ENCODE peak calls at places on chromosomes 13 and 19, in four cellular contexts. One of them, this sample, is unnamed.

GRCh38 chr19:40494191-40494838 is 27.5 kb downstream of the SPTBN4 start:
- DNase-seq in GM12878: no peak
- DNase-seq in A549: no peak
- DNase-seq in K562: no peak
- DNase-seq in this sample: no peak

GRCh38 chr13:112053744-112054615 is 13.0 kb upstream of the SOX1 start:
- DNase-seq in GM12878: no peak
- DNase-seq in A549: no peak
- DNase-seq in K562: no peak
- DNase-seq in this sample: no peak

GRCh38 chr19:38149597-38149996 is 74.4 kb downstream of the DPF1 start:
- DNase-seq in A549: no peak
- DNase-seq in GM12878: no peak
- DNase-seq in K562: peak; percentile 43
- DNase-seq in this sample: no peak

GRCh38 chr13:48038763-48039162 is 1.2 kb downstream of the NUDT15 start:
- DNase-seq in GM12878: no peak
- DNase-seq in K562: no peak
- DNase-seq in A549: no peak
- DNase-seq in this sample: no peak

GRCh38 chr19:15379996-15380647 is 535 bp upstream of the AKAP8 start:
- DNase-seq in K562: peak; percentile 61
- DNase-seq in GM12878: no peak
- DNase-seq in A549: peak; percentile 35
- DNase-seq in this sample: peak; percentile 48

GRCh38 chr13:84303035-84303434 is 420.8 kb upstream of the SLITRK1 start:
- DNase-seq in K562: no peak
- DNase-seq in GM12878: no peak
- DNase-seq in A549: no peak
- DNase-seq in this sample: no peak

GRCh38 chr13:43237616-43238015 is 214.2 kb downstream of the DNAJC15 start:
- DNase-seq in GM12878: no peak
- DNase-seq in A549: no peak
- DNase-seq in K562: no peak
- DNase-seq in this sample: no peak

GRCh38 chr19:38073806-38074685 is 150.0 kb downstream of the DPF1 start:
- DNase-seq in K562: no peak
- DNase-seq in GM12878: no peak
- DNase-seq in A549: no peak
- DNase-seq in this sample: peak; percentile 67

GRCh38 chr13:91014696-91015095 is 332.8 kb upstream of the MIR17HG start:
- DNase-seq in GM12878: no peak
- DNase-seq in K562: no peak
- DNase-seq in A549: no peak
- DNase-seq in this sample: no peak

GRCh38 chr19:34960103-34960805 is 3.8 kb downstream of the ZNF792 start:
- DNase-seq in GM12878: no peak
- DNase-seq in K562: no peak
- DNase-seq in A549: no peak
- DNase-seq in this sample: no peak

GRCh38 chr19:18468930-18469244 is 31.0 kb upstream of the ISYNA1 start:
- DNase-seq in A549: no peak
- DNase-seq in K562: no peak
- DNase-seq in GM12878: no peak
- DNase-seq in this sample: no peak

GRCh38 chr13:114047358-114047881 is 73.5 kb upstream of the C13orf46 start:
- DNase-seq in A549: no peak
- DNase-seq in K562: peak; percentile 19
- DNase-seq in GM12878: peak; percentile 74
- DNase-seq in this sample: no peak

GRCh38 chr13:111912991-111913781 is 153.8 kb upstream of the SOX1 start:
- DNase-seq in A549: no peak
- DNase-seq in GM12878: no peak
- DNase-seq in K562: no peak
- DNase-seq in this sample: no peak

GRCh38 chr13:79522583-79522982 is 41.6 kb downstream of the NDFIP2 start:
- DNase-seq in GM12878: peak; percentile 69
- DNase-seq in A549: no peak
- DNase-seq in K562: no peak
- DNase-seq in this sample: no peak

GRCh38 chr19:22625266-22626035 is 8.7 kb upstream of the ZNF492 start:
- DNase-seq in K562: no peak
- DNase-seq in GM12878: no peak
- DNase-seq in A549: no peak
- DNase-seq in this sample: no peak

GRCh38 chr19:39428309-39429112 is 7.2 kb downstream of the RPS16 start:
- DNase-seq in GM12878: no peak
- DNase-seq in K562: no peak
- DNase-seq in A549: peak; percentile 81
- DNase-seq in this sample: peak; percentile 66

GRCh38 chr19:464146-464545 is 3.3 kb upstream of the SHC2 start:
- DNase-seq in K562: no peak
- DNase-seq in A549: no peak
- DNase-seq in GM12878: no peak
- DNase-seq in this sample: no peak

GRCh38 chr13:33119886-33120543 is 103.8 kb downstream of the KL start:
- DNase-seq in K562: no peak
- DNase-seq in GM12878: no peak
- DNase-seq in A549: peak; percentile 35
- DNase-seq in this sample: no peak

GRCh38 chr13:40148103-40148502 is 492.6 kb downstream of the COG6 start:
- DNase-seq in A549: no peak
- DNase-seq in GM12878: no peak
- DNase-seq in K562: no peak
- DNase-seq in this sample: no peak

GRCh38 chr19:4981681-4981958 is 12.7 kb downstream of the KDM4B start:
- DNase-seq in A549: no peak
- DNase-seq in K562: no peak
- DNase-seq in GM12878: no peak
- DNase-seq in this sample: no peak

GRCh38 chr19:40274585-40275544 is 10.3 kb downstream of the AKT2 start:
- DNase-seq in GM12878: no peak
- DNase-seq in K562: peak; percentile 49
- DNase-seq in A549: no peak
- DNase-seq in this sample: no peak

GRCh38 chr19:5865772-5866171 is 4.6 kb downstream of the FUT5 start:
- DNase-seq in GM12878: no peak
- DNase-seq in K562: no peak
- DNase-seq in A549: no peak
- DNase-seq in this sample: no peak

GRCh38 chr19:45423589-45424190 is at the start of gene ERCC1:
- DNase-seq in GM12878: peak; percentile 89
- DNase-seq in A549: peak; percentile 98
- DNase-seq in K562: peak; percentile 98
- DNase-seq in this sample: peak; percentile 96

GRCh38 chr13:98741741-98742435 is 10.6 kb downstream of the SLC15A1 start:
- DNase-seq in GM12878: no peak
- DNase-seq in K562: no peak
- DNase-seq in A549: no peak
- DNase-seq in this sample: no peak

GRCh38 chr19:48509467-48510194 is 2.0 kb downstream of the LMTK3 start:
- DNase-seq in GM12878: no peak
- DNase-seq in A549: no peak
- DNase-seq in K562: peak; percentile 34
- DNase-seq in this sample: no peak

GRCh38 chr19:51129716-51130115 is 5.0 kb downstream of the SIGLEC9 start:
- DNase-seq in GM12878: no peak
- DNase-seq in K562: no peak
- DNase-seq in A549: no peak
- DNase-seq in this sample: no peak

GRCh38 chr19:7792286-7792685 is 29.2 kb downstream of the CLEC4M start:
- DNase-seq in A549: no peak
- DNase-seq in GM12878: no peak
- DNase-seq in K562: no peak
- DNase-seq in this sample: no peak

GRCh38 chr19:28472111-28472510 is 740.8 kb downstream of the UQCRFS1 start:
- DNase-seq in GM12878: no peak
- DNase-seq in K562: no peak
- DNase-seq in A549: no peak
- DNase-seq in this sample: no peak

GRCh38 chr19:5178051-5178450 is 162.6 kb downstream of the PTPRS start:
- DNase-seq in K562: no peak
- DNase-seq in GM12878: no peak
- DNase-seq in A549: no peak
- DNase-seq in this sample: no peak

GRCh38 chr13:88675997-88676396 is 1004.8 kb downstream of the SLITRK5 start:
- DNase-seq in A549: no peak
- DNase-seq in GM12878: no peak
- DNase-seq in K562: no peak
- DNase-seq in this sample: no peak

GRCh38 chr13:42041684-42042035 is 6.8 kb upstream of the DGKH start:
- DNase-seq in A549: peak; percentile 61
- DNase-seq in GM12878: peak; percentile 36
- DNase-seq in K562: peak; percentile 8
- DNase-seq in this sample: no peak

GRCh38 chr13:76338003-76338402 is 548.2 kb downstream of the KCTD12 start:
- DNase-seq in GM12878: no peak
- DNase-seq in K562: no peak
- DNase-seq in A549: no peak
- DNase-seq in this sample: no peak

GRCh38 chr19:1969176-1970002 is 28.4 kb downstream of the CSNK1G2 start:
- DNase-seq in GM12878: no peak
- DNase-seq in A549: no peak
- DNase-seq in K562: no peak
- DNase-seq in this sample: no peak

DNA sequence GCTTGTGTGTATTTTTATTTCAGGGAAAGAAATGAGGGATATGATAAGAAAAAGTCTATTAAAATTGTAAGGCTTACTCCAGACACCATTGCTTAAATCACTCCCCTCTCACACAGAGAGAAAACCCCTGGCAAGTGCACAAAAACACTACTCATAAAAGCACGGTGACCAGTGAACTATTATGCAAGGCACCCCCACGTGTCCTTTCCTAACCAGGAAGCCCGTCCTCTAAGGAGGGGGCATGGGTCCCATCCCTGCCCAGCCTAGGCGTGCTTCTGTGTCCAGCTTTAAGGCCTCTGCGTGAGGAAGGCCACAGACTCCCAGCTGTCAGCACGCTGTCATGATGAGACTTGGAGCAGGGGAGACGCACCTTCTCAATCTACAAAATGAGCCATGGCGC is 83.5 kb downstream of the SLC7A1 start:
- DNase-seq in K562: no peak
- DNase-seq in GM12878: no peak
- DNase-seq in A549: no peak
- DNase-seq in this sample: no peak
- H3K27ac ChIP-seq in K562: no peak overlapping the region
- H3K27ac ChIP-seq in GM12878: no peak overlapping the region
- H3K27ac ChIP-seq in A549: no peak overlapping the region
- H3K27ac ChIP-seq in this sample: no peak overlapping the region

DNA sequence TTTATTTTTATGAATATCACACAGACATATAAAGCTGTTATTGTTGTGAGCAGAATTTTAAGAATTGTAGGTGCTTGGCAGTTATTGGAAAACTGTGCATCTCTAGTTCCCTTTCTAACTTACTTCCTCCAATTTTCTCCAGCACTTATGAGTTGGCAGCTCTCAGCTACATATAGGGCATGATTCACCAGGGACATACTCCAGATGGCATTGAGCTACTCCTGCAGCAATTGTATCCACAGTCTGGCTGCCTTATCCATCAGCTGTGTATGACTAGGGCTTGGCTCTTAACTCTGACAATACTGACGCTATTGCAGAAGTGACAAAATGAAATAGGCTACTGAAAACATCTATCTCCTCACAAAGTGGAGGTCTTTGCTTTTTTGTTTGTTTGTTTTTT is 276.7 kb downstream of the POU4F1 start:
- DNase-seq in GM12878: no peak
- DNase-seq in A549: no peak
- DNase-seq in K562: no peak
- DNase-seq in this sample: no peak
- TF ChIP-seq BHLHE40 in GM12878: no peak
- TF ChIP-seq BHLHE40 in A549: no peak
- TF ChIP-seq BHLHE40 in K562: no peak
- TF ChIP-seq BHLHE40 in this sample: no peak

DNA sequence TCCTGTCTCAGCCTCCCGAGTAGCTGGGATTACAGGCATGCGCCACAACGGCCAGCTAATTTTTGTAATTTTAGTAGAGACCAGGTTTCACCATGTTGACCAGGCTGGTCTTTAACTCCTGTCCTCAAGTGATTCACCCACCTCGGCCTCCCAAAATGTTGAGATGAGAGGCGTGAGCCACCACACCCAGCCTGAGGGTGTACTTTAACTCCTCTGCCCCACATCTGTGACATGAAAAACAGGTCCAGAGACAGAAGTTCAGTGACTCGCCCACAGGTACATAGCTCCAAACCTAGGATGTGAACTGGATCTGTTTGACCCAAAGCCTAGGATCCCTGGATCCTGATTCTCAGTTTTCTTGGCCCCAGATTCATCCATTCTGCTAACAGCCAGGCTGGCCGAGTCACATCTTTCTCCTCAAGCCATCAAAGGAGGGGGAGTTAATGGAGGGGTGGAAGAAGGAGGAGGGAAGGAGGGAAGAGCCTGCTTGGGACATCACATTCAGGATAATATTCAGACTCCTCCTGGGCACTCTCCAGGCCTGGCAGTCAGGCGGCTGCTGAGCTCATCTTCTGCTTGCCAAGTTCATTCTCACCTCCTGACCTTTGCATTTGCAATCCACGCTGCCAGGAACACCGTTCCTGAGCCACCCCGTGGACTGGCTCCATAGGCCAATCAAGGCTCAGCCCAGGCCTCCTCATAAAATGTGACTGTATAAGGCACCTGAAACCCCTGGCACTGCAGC is 3.1 kb downstream of the SPC24 start:
- DNase-seq in K562: no peak
- DNase-seq in A549: no peak
- DNase-seq in GM12878: no peak
- DNase-seq in this sample: no peak
- TF ChIP-seq EP300 in K562: no peak
- TF ChIP-seq EP300 in A549: no peak
- TF ChIP-seq EP300 in GM12878: no peak
- TF ChIP-seq EP300 in this sample: no peak

DNA sequence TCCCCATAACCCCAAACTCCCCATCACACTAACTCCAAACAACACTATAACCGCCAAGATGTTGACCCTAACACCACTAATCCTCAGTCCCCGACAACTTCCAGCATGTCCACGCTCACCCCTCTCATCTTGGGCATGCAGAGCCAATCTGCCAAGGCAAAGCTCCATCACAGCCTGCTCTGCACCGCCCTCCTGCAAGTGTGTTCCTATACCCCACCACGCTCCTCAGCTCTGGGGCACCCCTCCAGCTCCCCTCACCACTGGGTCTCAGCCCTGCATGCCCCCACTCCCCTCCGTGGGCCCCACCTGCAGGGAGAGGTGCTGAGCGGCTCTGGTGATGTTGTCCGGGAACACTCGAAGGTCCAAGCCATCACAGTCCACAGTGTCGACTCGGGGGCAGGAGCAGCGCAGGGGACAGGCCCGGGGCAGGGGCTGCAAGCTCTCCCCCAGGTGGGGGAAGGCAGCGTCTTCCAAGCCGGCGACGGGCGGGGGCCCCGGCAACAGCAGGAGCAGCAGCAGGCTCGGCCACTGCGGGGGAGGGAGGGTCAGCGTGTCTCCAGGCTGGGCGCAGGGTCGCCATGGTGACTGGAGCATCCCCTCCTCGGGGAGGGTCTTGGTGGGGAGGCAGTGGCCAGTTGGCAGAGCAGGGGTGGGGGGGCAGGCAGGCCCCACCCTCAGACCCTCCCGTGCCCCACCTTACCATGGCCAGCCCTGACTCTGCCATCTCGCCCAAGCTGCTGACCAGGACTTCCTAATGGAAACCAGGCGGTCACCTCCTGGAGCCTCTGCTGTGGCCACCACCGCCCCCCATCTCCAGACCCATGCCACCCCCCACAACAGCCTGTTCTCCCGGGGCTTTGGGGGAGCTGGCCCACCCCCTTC is 497 bp downstream of the PODNL1 start:
- DNase-seq in A549: no peak
- DNase-seq in GM12878: no peak
- DNase-seq in K562: no peak
- DNase-seq in this sample: no peak
- H3K27ac ChIP-seq in A549: no peak overlapping the region
- H3K27ac ChIP-seq in GM12878: no peak overlapping the region
- H3K27ac ChIP-seq in K562: no peak overlapping the region
- H3K27ac ChIP-seq in this sample: no peak overlapping the region

This sample was measured in HepG2.